ENCODE peak calls at places on chromosomes 7 and 10, in ten cellular contexts. One of them, this sample, is unnamed.

GRCh38 chr10:77359287-77359691 is 278.3 kb downstream of the KCNMA1 start:
- DNase-seq in cardiac fibroblast: no peak
- DNase-seq in AG04450: no peak
- DNase-seq in GM13977: no peak
- DNase-seq in kidney epithelial cell: no peak
- DNase-seq in uterus: no peak
- DNase-seq in suprapubic skin: no peak
- DNase-seq in BJ: no peak
- DNase-seq in esophagus squamous epithelium: no peak
- DNase-seq in kidney: no peak
- DNase-seq in this sample: no peak

GRCh38 chr7:3043544-3044395 is at the start of gene CARD11:
- DNase-seq in GM13977: peak
- DNase-seq in esophagus squamous epithelium: no peak
- DNase-seq in suprapubic skin: peak
- DNase-seq in cardiac fibroblast: no peak
- DNase-seq in BJ: no peak
- DNase-seq in AG04450: no peak
- DNase-seq in uterus: no peak
- DNase-seq in kidney: no peak
- DNase-seq in kidney epithelial cell: no peak
- DNase-seq in this sample: peak

GRCh38 chr10:59126992-59127391 is 49.5 kb upstream of the PHYHIPL start:
- DNase-seq in uterus: no peak
- DNase-seq in kidney epithelial cell: no peak
- DNase-seq in suprapubic skin: no peak
- DNase-seq in AG04450: no peak
- DNase-seq in kidney: no peak
- DNase-seq in esophagus squamous epithelium: no peak
- DNase-seq in GM13977: no peak
- DNase-seq in cardiac fibroblast: no peak
- DNase-seq in BJ: no peak
- DNase-seq in this sample: no peak

GRCh38 chr7:98288064-98288823 is 6.8 kb downstream of the BRI3 start:
- DNase-seq in suprapubic skin: no peak
- DNase-seq in esophagus squamous epithelium: no peak
- DNase-seq in uterus: no peak
- DNase-seq in cardiac fibroblast: no peak
- DNase-seq in BJ: no peak
- DNase-seq in kidney epithelial cell: no peak
- DNase-seq in GM13977: no peak
- DNase-seq in AG04450: no peak
- DNase-seq in kidney: peak
- DNase-seq in this sample: no peak

GRCh38 chr10:79171504-79171903 is 102.7 kb downstream of the ZMIZ1 start:
- DNase-seq in BJ: no peak
- DNase-seq in GM13977: no peak
- DNase-seq in esophagus squamous epithelium: no peak
- DNase-seq in uterus: no peak
- DNase-seq in cardiac fibroblast: no peak
- DNase-seq in kidney epithelial cell: no peak
- DNase-seq in suprapubic skin: no peak
- DNase-seq in AG04450: no peak
- DNase-seq in kidney: no peak
- DNase-seq in this sample: no peak

GRCh38 chr10:117878626-117879025 is 168.1 kb downstream of the RAB11FIP2 start:
- DNase-seq in BJ: no peak
- DNase-seq in kidney epithelial cell: no peak
- DNase-seq in GM13977: no peak
- DNase-seq in suprapubic skin: no peak
- DNase-seq in kidney: no peak
- DNase-seq in uterus: no peak
- DNase-seq in AG04450: no peak
- DNase-seq in cardiac fibroblast: no peak
- DNase-seq in esophagus squamous epithelium: no peak
- DNase-seq in this sample: no peak

GRCh38 chr7:128876586-128876977 is 13.9 kb downstream of the ATP6V1F start:
- DNase-seq in GM13977: no peak
- DNase-seq in BJ: no peak
- DNase-seq in kidney epithelial cell: no peak
- DNase-seq in cardiac fibroblast: no peak
- DNase-seq in esophagus squamous epithelium: no peak
- DNase-seq in kidney: peak
- DNase-seq in uterus: no peak
- DNase-seq in suprapubic skin: no peak
- DNase-seq in AG04450: no peak
- DNase-seq in this sample: no peak

GRCh38 chr7:80453699-80454340 is 58.0 kb downstream of the GNAT3 start:
- DNase-seq in esophagus squamous epithelium: no peak
- DNase-seq in cardiac fibroblast: peak
- DNase-seq in AG04450: no peak
- DNase-seq in BJ: no peak
- DNase-seq in suprapubic skin: no peak
- DNase-seq in kidney: no peak
- DNase-seq in uterus: no peak
- DNase-seq in kidney epithelial cell: no peak
- DNase-seq in GM13977: peak
- DNase-seq in this sample: no peak

GRCh38 chr7:79430391-79430790 is 23.1 kb downstream of the MAGI2 start:
- DNase-seq in BJ: no peak
- DNase-seq in kidney: no peak
- DNase-seq in esophagus squamous epithelium: no peak
- DNase-seq in GM13977: no peak
- DNase-seq in suprapubic skin: no peak
- DNase-seq in AG04450: no peak
- DNase-seq in kidney epithelial cell: no peak
- DNase-seq in uterus: no peak
- DNase-seq in cardiac fibroblast: no peak
- DNase-seq in this sample: no peak

GRCh38 chr10:133334495-133335237 is 2.0 kb downstream of the CALY start:
- DNase-seq in AG04450: no peak
- DNase-seq in BJ: no peak
- DNase-seq in cardiac fibroblast: no peak
- DNase-seq in kidney epithelial cell: no peak
- DNase-seq in esophagus squamous epithelium: no peak
- DNase-seq in uterus: no peak
- DNase-seq in kidney: peak
- DNase-seq in suprapubic skin: no peak
- DNase-seq in GM13977: no peak
- DNase-seq in this sample: no peak

GRCh38 chr7:106166651-106167342 is 54.7 kb upstream of the SYPL1 start:
- DNase-seq in GM13977: peak
- DNase-seq in cardiac fibroblast: peak
- DNase-seq in suprapubic skin: no peak
- DNase-seq in uterus: peak
- DNase-seq in esophagus squamous epithelium: no peak
- DNase-seq in AG04450: peak
- DNase-seq in kidney: no peak
- DNase-seq in BJ: no peak
- DNase-seq in kidney epithelial cell: peak
- DNase-seq in this sample: peak

GRCh38 chr10:5565671-5566581 is 41.2 kb downstream of the CALML3 start:
- DNase-seq in esophagus squamous epithelium: no peak
- DNase-seq in AG04450: peak
- DNase-seq in kidney epithelial cell: no peak
- DNase-seq in uterus: peak
- DNase-seq in suprapubic skin: peak
- DNase-seq in cardiac fibroblast: peak
- DNase-seq in kidney: peak
- DNase-seq in BJ: peak
- DNase-seq in GM13977: no peak
- DNase-seq in this sample: no peak

GRCh38 chr7:116356333-116356965 is 143.1 kb upstream of the CAV2 start:
- DNase-seq in kidney: no peak
- DNase-seq in AG04450: no peak
- DNase-seq in GM13977: no peak
- DNase-seq in suprapubic skin: no peak
- DNase-seq in kidney epithelial cell: no peak
- DNase-seq in esophagus squamous epithelium: no peak
- DNase-seq in uterus: no peak
- DNase-seq in cardiac fibroblast: no peak
- DNase-seq in BJ: no peak
- DNase-seq in this sample: no peak

GRCh38 chr10:43739171-43739570 is 90.5 kb upstream of the ZNF32 start:
- DNase-seq in kidney: no peak
- DNase-seq in cardiac fibroblast: no peak
- DNase-seq in AG04450: no peak
- DNase-seq in GM13977: no peak
- DNase-seq in esophagus squamous epithelium: no peak
- DNase-seq in suprapubic skin: no peak
- DNase-seq in BJ: peak
- DNase-seq in uterus: no peak
- DNase-seq in kidney epithelial cell: no peak
- DNase-seq in this sample: no peak

GRCh38 chr7:81768951-81769778 is 682 bp downstream of the HGF start:
- DNase-seq in kidney: peak
- DNase-seq in GM13977: no peak
- DNase-seq in uterus: no peak
- DNase-seq in suprapubic skin: no peak
- DNase-seq in kidney epithelial cell: no peak
- DNase-seq in BJ: no peak
- DNase-seq in esophagus squamous epithelium: no peak
- DNase-seq in cardiac fibroblast: peak
- DNase-seq in AG04450: no peak
- DNase-seq in this sample: no peak

GRCh38 chr7:43895847-43896415 is 10.5 kb downstream of the URGCP start:
- DNase-seq in uterus: no peak
- DNase-seq in kidney: no peak
- DNase-seq in suprapubic skin: no peak
- DNase-seq in cardiac fibroblast: no peak
- DNase-seq in BJ: no peak
- DNase-seq in AG04450: no peak
- DNase-seq in kidney epithelial cell: no peak
- DNase-seq in esophagus squamous epithelium: no peak
- DNase-seq in GM13977: no peak
- DNase-seq in this sample: no peak

GRCh38 chr10:132574783-132575319 is 37.3 kb downstream of the INPP5A start:
- DNase-seq in esophagus squamous epithelium: no peak
- DNase-seq in BJ: no peak
- DNase-seq in uterus: no peak
- DNase-seq in kidney: no peak
- DNase-seq in cardiac fibroblast: peak
- DNase-seq in GM13977: no peak
- DNase-seq in kidney epithelial cell: peak
- DNase-seq in AG04450: no peak
- DNase-seq in suprapubic skin: peak
- DNase-seq in this sample: no peak

DNA sequence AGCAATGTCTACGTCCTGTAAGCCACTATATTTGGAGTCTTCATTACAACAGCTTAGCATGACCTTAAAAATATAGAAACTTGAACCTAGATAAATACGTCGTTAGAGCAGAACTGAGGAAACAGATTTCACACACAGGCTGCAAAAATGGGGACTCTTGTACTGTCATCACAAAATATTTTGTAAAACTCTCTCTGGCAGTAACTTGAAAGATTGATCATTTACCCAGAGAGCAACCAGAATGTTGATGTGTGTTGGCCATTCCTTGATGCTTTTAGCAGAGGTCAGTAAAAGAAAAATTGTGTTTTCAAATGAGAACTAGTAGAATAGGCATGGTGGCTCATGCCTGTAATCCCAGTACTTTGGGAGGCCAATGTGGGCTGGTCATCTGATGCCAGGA is 14.5 kb upstream of the PON1 start:
- DNase-seq in GM13977: no peak
- DNase-seq in suprapubic skin: no peak
- DNase-seq in uterus: no peak
- DNase-seq in BJ: no peak
- DNase-seq in kidney: no peak
- DNase-seq in cardiac fibroblast: no peak
- DNase-seq in AG04450: no peak
- DNase-seq in kidney epithelial cell: no peak
- DNase-seq in esophagus squamous epithelium: no peak
- DNase-seq in this sample: no peak
- TF ChIP-seq CTCF in GM13977: no peak
- TF ChIP-seq CTCF in suprapubic skin: no peak
- TF ChIP-seq CTCF in uterus: no peak
- TF ChIP-seq CTCF in BJ: no peak
- TF ChIP-seq CTCF in kidney: no peak
- TF ChIP-seq CTCF in cardiac fibroblast: no peak
- TF ChIP-seq CTCF in AG04450: no peak
- TF ChIP-seq CTCF in kidney epithelial cell: no peak
- TF ChIP-seq CTCF in esophagus squamous epithelium: no peak
- TF ChIP-seq CTCF in this sample: no peak

GRCh38 chr10:126857178-126857806 is 47.9 kb upstream of the DOCK1 start:
- DNase-seq in esophagus squamous epithelium: no peak
- DNase-seq in uterus: no peak
- DNase-seq in BJ: no peak
- DNase-seq in cardiac fibroblast: no peak
- DNase-seq in kidney epithelial cell: no peak
- DNase-seq in kidney: no peak
- DNase-seq in AG04450: no peak
- DNase-seq in suprapubic skin: no peak
- DNase-seq in GM13977: no peak
- DNase-seq in this sample: no peak
- TF ChIP-seq CTCF in esophagus squamous epithelium: no peak
- TF ChIP-seq CTCF in uterus: no peak
- TF ChIP-seq CTCF in BJ: no peak
- TF ChIP-seq CTCF in cardiac fibroblast: no peak
- TF ChIP-seq CTCF in kidney epithelial cell: no peak
- TF ChIP-seq CTCF in kidney: no peak
- TF ChIP-seq CTCF in AG04450: no peak
- TF ChIP-seq CTCF in suprapubic skin: no peak
- TF ChIP-seq CTCF in GM13977: no peak
- TF ChIP-seq CTCF in this sample: no peak

DNA sequence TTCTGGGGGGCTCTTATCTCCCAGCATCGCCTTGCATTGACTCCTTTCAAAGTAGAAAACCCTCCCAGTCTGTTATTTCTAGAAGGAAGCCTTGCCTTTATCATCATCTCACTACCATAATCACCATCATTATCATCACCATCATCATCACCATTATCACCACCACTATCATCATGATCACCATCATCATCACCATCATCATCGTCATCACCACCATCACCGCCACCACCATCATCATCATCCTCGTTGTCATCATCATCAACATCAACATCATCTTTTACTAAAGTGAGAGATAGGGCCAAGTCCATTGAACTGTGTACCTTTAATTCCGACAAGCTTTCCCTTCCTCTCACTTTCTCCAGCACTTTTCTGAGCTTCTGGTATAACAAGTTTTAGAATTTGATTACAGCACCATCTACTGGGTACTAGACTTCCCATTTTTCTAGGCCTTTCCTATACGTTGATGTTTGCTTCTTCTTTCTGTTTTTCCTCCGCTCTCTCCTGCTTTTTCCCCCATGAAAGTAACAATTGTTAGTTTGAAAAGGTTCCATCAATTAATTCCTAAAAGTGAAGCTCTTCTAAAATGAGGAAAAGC is 226.4 kb downstream of the BUB3 start:
- DNase-seq in BJ: no peak
- DNase-seq in suprapubic skin: no peak
- DNase-seq in cardiac fibroblast: peak
- DNase-seq in uterus: no peak
- DNase-seq in kidney epithelial cell: no peak
- DNase-seq in esophagus squamous epithelium: no peak
- DNase-seq in AG04450: no peak
- DNase-seq in kidney: no peak
- DNase-seq in GM13977: peak
- DNase-seq in this sample: no peak
- TF ChIP-seq CTCF in BJ: no peak
- TF ChIP-seq CTCF in suprapubic skin: no peak
- TF ChIP-seq CTCF in cardiac fibroblast: peak
- TF ChIP-seq CTCF in uterus: no peak
- TF ChIP-seq CTCF in kidney epithelial cell: peak
- TF ChIP-seq CTCF in esophagus squamous epithelium: no peak
- TF ChIP-seq CTCF in AG04450: no peak
- TF ChIP-seq CTCF in kidney: peak
- TF ChIP-seq CTCF in GM13977: peak
- TF ChIP-seq CTCF in this sample: no peak

GRCh38 chr7:26078437-26079362 is 73.3 kb upstream of the NFE2L3 start:
- DNase-seq in AG04450: no peak
- DNase-seq in cardiac fibroblast: peak
- DNase-seq in BJ: no peak
- DNase-seq in kidney epithelial cell: peak
- DNase-seq in GM13977: peak
- DNase-seq in kidney: peak
- DNase-seq in esophagus squamous epithelium: peak
- DNase-seq in uterus: peak
- DNase-seq in suprapubic skin: no peak
- DNase-seq in this sample: peak
- TF ChIP-seq CTCF in AG04450: peak
- TF ChIP-seq CTCF in cardiac fibroblast: peak
- TF ChIP-seq CTCF in BJ: peak
- TF ChIP-seq CTCF in kidney epithelial cell: peak
- TF ChIP-seq CTCF in GM13977: peak
- TF ChIP-seq CTCF in kidney: no peak
- TF ChIP-seq CTCF in esophagus squamous epithelium: no peak
- TF ChIP-seq CTCF in uterus: peak
- TF ChIP-seq CTCF in suprapubic skin: peak
- TF ChIP-seq CTCF in this sample: peak

This sample was measured in GM20000.